ENCODE peak calls at places on chromosomes 11 and 22, in seven cellular contexts. N is transverse colon; D is esophagus squamous epithelium; H is keratinocyte; X is cardiac muscle cell; R is colonic mucosa; L is CD8-positive, alpha-beta T cell. T is an unnamed sample.

GRCh38 chr11:134074766-134075165 is 5.9 kb downstream of the JAM3 start:
- DNase-seq in N (no peak), D (no peak), H (no peak), X (no peak), R (no peak), L (no peak), T (no peak)

GRCh38 chr22:17300926-17301325 is 68.3 kb upstream of the CECR2 start:
- DNase-seq in N (no peak), D (no peak), H (no peak), X (no peak), R (no peak), L (no peak), T (no peak)

GRCh38 chr11:128859563-128860441 is 7.3 kb downstream of the KCNJ1 start:
- DNase-seq in N (peak; percentile 71), D (peak; percentile 41), H (no peak), X (peak; percentile 74), R (peak; percentile 80), L (peak; percentile 75), T (peak; percentile 84)

GRCh38 chr11:27410301-27410700 is 47.3 kb upstream of the CCDC34 start:
- DNase-seq in N (no peak), D (no peak), H (no peak), X (no peak), R (no peak), L (no peak), T (no peak)

GRCh38 chr11:64356498-64357411 is 2.2 kb upstream of the RPS6KA4 start:
- DNase-seq in N (no peak), D (no peak), H (no peak), X (peak; percentile 84), R (no peak), L (no peak), T (peak; percentile 50)

GRCh38 chr11:59206635-59207034 is 6.1 kb downstream of the MPEG1 start:
- DNase-seq in N (peak; percentile 59), D (no peak), H (no peak), X (peak; percentile 52), R (peak; percentile 54), L (no peak), T (peak; percentile 74)

GRCh38 chr22:41557401-41558240 is 3.2 kb upstream of the CSDC2 start:
- DNase-seq in N (peak; percentile 46), D (no peak), H (no peak), X (no peak), R (peak; percentile 64), L (no peak), T (peak; percentile 52)

GRCh38 chr11:120801801-120802689 is 221.9 kb upstream of the TBCEL start:
- DNase-seq in N (peak; percentile 62), D (no peak), H (no peak), X (peak; percentile 81), R (peak; percentile 65), L (peak; percentile 49), T (peak; percentile 63)

GRCh38 chr11:102622258-102622657 is 2.9 kb downstream of the MMP20 start:
- DNase-seq in N (no peak), D (no peak), H (no peak), X (no peak), R (no peak), L (no peak), T (no peak)

GRCh38 chr22:20725987-20726558 is 47.8 kb upstream of the SERPIND1 start:
- DNase-seq in N (no peak), D (no peak), H (no peak), X (no peak), R (no peak), L (no peak), T (no peak)

GRCh38 chr11:62787005-62787759 is at the start of gene TMEM179B:
- DNase-seq in N (peak; percentile 99), D (peak; percentile 99), H (peak; percentile 86), X (peak; percentile 100), R (peak; percentile 100), L (peak; percentile 100), T (peak; percentile 100)

GRCh38 chr11:33779849-33780528 is 5.7 kb upstream of the FBXO3 start:
- DNase-seq in N (no peak), D (no peak), H (no peak), X (peak; percentile 73), R (no peak), L (no peak), T (no peak)

GRCh38 chr11:72864692-72865655 is 50.8 kb downstream of the ATG16L2 start:
- DNase-seq in N (no peak), D (no peak), H (no peak), X (no peak), R (no peak), L (no peak), T (no peak)

GRCh38 chr11:30395751-30396150 is 72.8 kb downstream of the ARL14EP start:
- DNase-seq in N (no peak), D (no peak), H (no peak), X (no peak), R (no peak), L (no peak), T (no peak)

GRCh38 chr11:75259711-75260110 is 19.1 kb downstream of the TPBGL start:
- DNase-seq in N (peak; percentile 5), D (no peak), H (no peak), X (no peak), R (no peak), L (no peak), T (no peak)

GRCh38 chr11:35943761-35944502 is at the start of gene LDLRAD3:
- DNase-seq in N (peak; percentile 69), D (no peak), H (no peak), X (peak; percentile 84), R (peak; percentile 75), L (peak; percentile 14), T (peak; percentile 66)

GRCh38 chr11:93646399-93646798 is 15.1 kb upstream of the CEP295 start:
- DNase-seq in N (no peak), D (no peak), H (no peak), X (no peak), R (no peak), L (no peak), T (no peak)

GRCh38 chr11:93642416-93642815 is 19.1 kb upstream of the CEP295 start:
- DNase-seq in N (no peak), D (no peak), H (no peak), X (no peak), R (no peak), L (no peak), T (no peak)

GRCh38 chr11:93648168-93648567 is 13.3 kb upstream of the CEP295 start:
- DNase-seq in N (no peak), D (no peak), H (no peak), X (peak; percentile 11), R (no peak), L (no peak), T (no peak)

GRCh38 chr11:93651052-93651451 is 10.4 kb upstream of the CEP295 start:
- DNase-seq in N (no peak), D (no peak), H (no peak), X (no peak), R (no peak), L (no peak), T (no peak)

DNA sequence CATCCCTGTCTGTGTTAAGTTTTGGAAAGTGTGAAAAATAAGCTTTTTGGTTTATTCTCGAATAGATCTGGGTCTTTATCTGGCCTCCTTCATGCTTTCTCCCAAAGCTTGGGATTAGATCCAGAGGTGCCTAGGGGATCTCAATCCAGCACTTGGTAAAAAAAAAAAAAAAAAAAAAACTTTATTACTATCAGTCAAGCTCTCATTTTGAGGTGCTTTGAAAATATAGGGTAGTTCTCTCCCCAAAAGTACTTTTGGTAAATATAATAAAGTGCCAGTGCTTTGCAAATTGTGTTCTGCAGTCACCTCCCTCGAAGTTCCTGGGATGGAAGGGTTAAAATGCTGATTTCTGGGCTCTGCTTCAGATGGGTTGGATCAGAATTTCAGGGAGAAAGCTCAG is 15.5 kb upstream of the CEP295 start:
- DNase-seq in N (no peak), D (no peak), H (no peak), X (no peak), R (no peak), L (no peak), T (no peak)
- TF ChIP-seq CTCF in N (no peak), D (no peak), H (no peak), X (no peak), R (no peak), L (no peak), T (no peak)

GRCh38 chr11:66505276-66505816 is 5.1 kb upstream of the BBS1 start:
- DNase-seq in N (no peak), D (no peak), H (no peak), X (no peak), R (no peak), L (no peak), T (no peak)
- H3K36me3 ChIP-seq in N (no peaks in the 10 kb centered on the region), D (peaks cover 70% of the 10 kb centered on the region), H (peaks cover 15% of the 10 kb centered on the region), X (no peaks in the 10 kb centered on the region), R (no peaks in the 10 kb centered on the region), L (peaks cover 6% of the 10 kb centered on the region), T (peaks cover 3% of the 10 kb centered on the region)

GRCh38 chr11:9665749-9666148 is 1.9 kb downstream of the SWAP70 start:
- DNase-seq in N (no peak), D (no peak), H (no peak), X (no peak), R (no peak), L (no peak), T (no peak)

GRCh38 chr11:9662273-9662672 is 1.6 kb upstream of the SWAP70 start:
- DNase-seq in N (no peak), D (no peak), H (no peak), X (no peak), R (no peak), L (no peak), T (no peak)

GRCh38 chr11:9660886-9661285 is 3.0 kb upstream of the SWAP70 start:
- DNase-seq in N (no peak), D (no peak), H (no peak), X (no peak), R (no peak), L (no peak), T (no peak)

GRCh38 chr11:9663699-9664275 is at the start of gene SWAP70:
- DNase-seq in N (peak; percentile 93), D (peak; percentile 67), H (peak; percentile 55), X (peak; percentile 90), R (peak; percentile 93), L (peak; percentile 74), T (peak; percentile 94)

DNA sequence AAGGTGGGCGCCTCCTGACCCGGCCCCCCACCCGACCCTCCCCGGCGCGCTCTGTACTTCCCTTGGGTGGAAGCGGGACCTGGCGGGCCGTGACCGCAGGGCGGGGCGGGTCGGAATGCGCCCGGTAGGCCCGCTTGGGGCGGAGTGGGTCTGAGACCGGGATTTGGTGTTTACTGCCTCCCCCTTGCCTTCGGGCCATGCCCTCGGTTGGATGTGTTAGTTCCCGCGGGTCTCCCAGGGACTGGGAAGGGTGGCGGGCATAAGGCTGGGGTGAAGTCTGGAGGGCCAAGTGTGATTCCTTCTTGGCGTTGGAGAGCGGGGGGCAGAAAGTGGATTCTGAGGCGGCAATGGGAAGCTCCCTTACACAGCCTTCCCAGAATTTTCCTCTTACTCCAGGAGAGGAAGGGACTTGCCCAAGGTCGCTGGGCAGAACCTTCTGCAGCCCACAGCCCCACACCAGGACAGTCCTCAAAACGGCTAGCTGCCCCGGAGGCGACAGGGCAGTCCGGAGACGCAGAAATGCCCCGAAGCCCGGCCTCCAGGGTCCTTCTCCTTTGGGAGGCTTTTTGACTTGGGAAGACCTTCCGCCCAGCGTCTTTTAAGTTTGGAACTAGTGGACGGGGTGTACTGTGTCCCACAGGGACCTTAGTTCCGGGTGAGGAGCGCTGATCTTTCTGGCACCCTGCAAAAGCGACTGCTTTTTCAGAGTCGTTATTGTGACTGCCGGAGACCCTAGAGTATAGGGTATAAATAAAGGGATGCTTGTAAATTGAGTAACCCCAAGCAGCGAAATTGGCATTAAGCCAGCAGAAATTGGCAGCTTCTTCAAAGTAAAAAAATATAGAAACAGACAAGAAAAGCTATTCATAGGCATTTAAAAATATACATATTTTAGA is 647 bp downstream of the SWAP70 start:
- DNase-seq in N (peak; percentile 61), D (no peak), H (no peak), X (peak; percentile 26), R (peak; percentile 54), L (peak; percentile 4), T (peak; percentile 41)
- H3K4me1 ChIP-seq in N (no peaks in the 10 kb centered on the region), D (peaks cover 34% of the 10 kb centered on the region), H (peaks cover 5% of the 10 kb centered on the region), X (no peaks in the 10 kb centered on the region), R (no peaks in the 10 kb centered on the region), L (peaks cover 11% of the 10 kb centered on the region), T (peaks cover 9% of the 10 kb centered on the region)

GRCh38 chr11:65497141-65498041 is 1.5 kb upstream of the MALAT1 start:
- DNase-seq in N (peak; percentile 99), D (peak; percentile 92), H (no peak), X (peak; percentile 98), R (peak; percentile 98), L (peak; percentile 97), T (peak; percentile 99)
- TF ChIP-seq CTCF in N (peak; percentile 13), D (peak; percentile 18), H (no peak), X (peak; percentile 9), R (no peak), L (no peak), T (no peak)

T was measured in mucosa of descending colon.